ENCODE peak calls at places on chromosomes 12 and 14, in six cellular contexts. One of them, this sample, is unnamed.
A peak's percentile ranks its signal among the peaks of the same experiment; 100 is the strongest.

GRCh38 chr12:6340745-6341438 is 984 bp downstream of the TNFRSF1A start:
- DNase-seq in activated CD4-positive, alpha-beta T cell treated with anti-CD3 and anti-CD28 coated beads, Interleukin-2, amount 10 ng/mL, durations not matched to agents 7 days and 5 days: no peak
- DNase-seq in left cardiac atrium: no peak
- DNase-seq in AG20443: no peak
- DNase-seq in vagina: no peak
- DNase-seq in GDM1: no peak
- DNase-seq in this sample: no peak

GRCh38 chr14:65041434-65041915 is 54.8 kb downstream of the FNTB start:
- DNase-seq in vagina: no peak
- DNase-seq in GDM1: no peak
- DNase-seq in AG20443: no peak
- DNase-seq in left cardiac atrium: no peak
- DNase-seq in activated CD4-positive, alpha-beta T cell treated with anti-CD3 and anti-CD28 coated beads, Interleukin-2, amount 10 ng/mL, durations not matched to agents 7 days and 5 days: no peak
- DNase-seq in this sample: no peak

GRCh38 chr12:117427176-117427575 is 65.8 kb upstream of the NOS1 start:
- DNase-seq in vagina: no peak
- DNase-seq in AG20443: no peak
- DNase-seq in activated CD4-positive, alpha-beta T cell treated with anti-CD3 and anti-CD28 coated beads, Interleukin-2, amount 10 ng/mL, durations not matched to agents 7 days and 5 days: no peak
- DNase-seq in left cardiac atrium: no peak
- DNase-seq in GDM1: no peak
- DNase-seq in this sample: no peak

GRCh38 chr12:54196396-54196795 is 7.6 kb upstream of the SMUG1 start:
- DNase-seq in GDM1: no peak
- DNase-seq in left cardiac atrium: no peak
- DNase-seq in activated CD4-positive, alpha-beta T cell treated with anti-CD3 and anti-CD28 coated beads, Interleukin-2, amount 10 ng/mL, durations not matched to agents 7 days and 5 days: no peak
- DNase-seq in vagina: no peak
- DNase-seq in AG20443: no peak
- DNase-seq in this sample: no peak

GRCh38 chr14:61347771-61348443 is 26.5 kb downstream of the PRKCH start:
- DNase-seq in GDM1: peak; percentile 44
- DNase-seq in left cardiac atrium: no peak
- DNase-seq in activated CD4-positive, alpha-beta T cell treated with anti-CD3 and anti-CD28 coated beads, Interleukin-2, amount 10 ng/mL, durations not matched to agents 7 days and 5 days: no peak
- DNase-seq in vagina: no peak
- DNase-seq in AG20443: no peak
- DNase-seq in this sample: no peak

GRCh38 chr14:69712217-69712565 is 54.8 kb upstream of the SRSF5 start:
- DNase-seq in left cardiac atrium: no peak
- DNase-seq in activated CD4-positive, alpha-beta T cell treated with anti-CD3 and anti-CD28 coated beads, Interleukin-2, amount 10 ng/mL, durations not matched to agents 7 days and 5 days: no peak
- DNase-seq in vagina: no peak
- DNase-seq in GDM1: no peak
- DNase-seq in AG20443: peak; percentile 19
- DNase-seq in this sample: no peak

GRCh38 chr14:80494769-80495168 is 283.5 kb upstream of the DIO2 start:
- DNase-seq in AG20443: no peak
- DNase-seq in left cardiac atrium: no peak
- DNase-seq in GDM1: no peak
- DNase-seq in activated CD4-positive, alpha-beta T cell treated with anti-CD3 and anti-CD28 coated beads, Interleukin-2, amount 10 ng/mL, durations not matched to agents 7 days and 5 days: no peak
- DNase-seq in vagina: no peak
- DNase-seq in this sample: no peak

GRCh38 chr14:87896393-87897380 is 96.3 kb downstream of the GALC start:
- DNase-seq in AG20443: peak; percentile 56
- DNase-seq in left cardiac atrium: no peak
- DNase-seq in activated CD4-positive, alpha-beta T cell treated with anti-CD3 and anti-CD28 coated beads, Interleukin-2, amount 10 ng/mL, durations not matched to agents 7 days and 5 days: no peak
- DNase-seq in vagina: no peak
- DNase-seq in GDM1: no peak
- DNase-seq in this sample: peak; percentile 65

GRCh38 chr12:124884587-124885438 is 21.1 kb upstream of the SCARB1 start:
- DNase-seq in vagina: no peak
- DNase-seq in left cardiac atrium: no peak
- DNase-seq in AG20443: no peak
- DNase-seq in activated CD4-positive, alpha-beta T cell treated with anti-CD3 and anti-CD28 coated beads, Interleukin-2, amount 10 ng/mL, durations not matched to agents 7 days and 5 days: no peak
- DNase-seq in GDM1: no peak
- DNase-seq in this sample: no peak

GRCh38 chr14:58787601-58788000 is 149.8 kb downstream of the DACT1 start:
- DNase-seq in GDM1: no peak
- DNase-seq in activated CD4-positive, alpha-beta T cell treated with anti-CD3 and anti-CD28 coated beads, Interleukin-2, amount 10 ng/mL, durations not matched to agents 7 days and 5 days: no peak
- DNase-seq in left cardiac atrium: no peak
- DNase-seq in AG20443: peak; percentile 49
- DNase-seq in vagina: no peak
- DNase-seq in this sample: no peak

This sample was measured in PC-3.